ENCODE peak calls at places on chromosomes 1 and 21, in five cellular contexts. Q, U, N, G and W are unnamed samples. For H3K9me3, the result is how much of the 10 kb centered on the place peaks cover.

GRCh38 chr1:1890506-1891348 is at the start of gene GNB1:
- DNase-seq in Q (peak), N (peak), G (peak), U (peak), W (peak)

GRCh38 chr21:45460611-45461368 is 55.8 kb downstream of the COL18A1 start:
- DNase-seq in U (no peak), Q (no peak), N (no peak), G (no peak), W (no peak)

GRCh38 chr21:15060776-15061175 is 4.0 kb downstream of the NRIP1 start:
- DNase-seq in Q (no peak), N (no peak), G (no peak), U (no peak), W (no peak)

GRCh38 chr1:39701092-39701460 is 9.8 kb upstream of the HPCAL4 start:
- DNase-seq in Q (no peak), N (no peak), G (no peak), U (no peak), W (no peak)

GRCh38 chr1:16072616-16073484 is 601 bp downstream of the FAM131C start:
- DNase-seq in N (peak), G (no peak), U (no peak), Q (no peak), W (no peak)

GRCh38 chr21:45382698-45383000 is 22.3 kb upstream of the COL18A1 start:
- DNase-seq in Q (peak), N (no peak), G (no peak), U (no peak), W (no peak)

GRCh38 chr1:46525253-46525983 is 26.0 kb downstream of the KNCN start:
- DNase-seq in U (no peak), Q (peak), N (peak), G (no peak), W (no peak)

GRCh38 chr1:20485527-20486456 is at the start of gene CAMK2N1:
- DNase-seq in G (no peak), N (peak), U (peak), Q (peak), W (peak)

GRCh38 chr1:15412488-15412800 is 2.8 kb downstream of the EFHD2 start:
- DNase-seq in N (no peak), G (no peak), Q (no peak), U (no peak), W (no peak)

GRCh38 chr1:111582644-111583618 is 36.7 kb upstream of the RAP1A start:
- DNase-seq in G (no peak), N (no peak), U (no peak), Q (no peak), W (no peak)

GRCh38 chr1:225962440-225962975 is 21.5 kb upstream of the LEFTY2 start:
- DNase-seq in U (peak), G (no peak), Q (peak), N (peak), W (peak)

GRCh38 chr1:77313491-77313890 is 31.7 kb downstream of the AK5 start:
- DNase-seq in N (peak), U (peak), Q (no peak), G (no peak), W (no peak)

GRCh38 chr1:203512830-203513578 is 19.1 kb downstream of the OPTC start:
- DNase-seq in Q (no peak), N (no peak), U (peak), G (peak), W (no peak)

GRCh38 chr1:204994086-204994862 is 48.7 kb upstream of the CNTN2 start:
- DNase-seq in U (no peak), Q (no peak), N (no peak), G (no peak), W (no peak)

GRCh38 chr1:171590022-171590421 is 32.0 kb upstream of the MYOCOS start:
- DNase-seq in U (no peak), G (no peak), Q (no peak), N (no peak), W (no peak)

GRCh38 chr1:163202833-163203451 is at the start of gene RGS5:
- DNase-seq in G (no peak), U (no peak), Q (no peak), N (peak), W (no peak)

GRCh38 chr1:7648761-7649384 is 122.2 kb upstream of the VAMP3 start:
- DNase-seq in G (peak), N (no peak), Q (no peak), U (no peak), W (no peak)

GRCh38 chr1:76254165-76255043 is 179.9 kb downstream of the ST6GALNAC3 start:
- DNase-seq in U (no peak), G (no peak), Q (no peak), N (no peak), W (no peak)

GRCh38 chr1:207470927-207471326 is 16.8 kb downstream of the CR2 start:
- DNase-seq in N (no peak), U (peak), Q (no peak), G (no peak), W (no peak)

GRCh38 chr1:184754479-184755225 is at the start of gene EDEM3:
- DNase-seq in G (peak), U (peak), Q (peak), N (peak), W (peak)

GRCh38 chr1:112140743-112141142 is 151.3 kb upstream of the KCND3 start:
- DNase-seq in Q (no peak), U (no peak), N (no peak), G (no peak), W (no peak)

GRCh38 chr21:39444406-39445145 is 1.0 kb downstream of the LCA5L start:
- DNase-seq in U (no peak), Q (no peak), N (peak), G (no peak), W (no peak)

GRCh38 chr1:92543131-92544055 is 56.7 kb upstream of the GFI1 start:
- DNase-seq in G (no peak), Q (no peak), U (no peak), N (no peak), W (no peak)

GRCh38 chr1:19456915-19457554 is 28.3 kb downstream of the CAPZB start:
- DNase-seq in N (peak), U (no peak), G (no peak), Q (no peak), W (no peak)

GRCh38 chr1:56446531-56447098 is 132.7 kb downstream of the PLPP3 start:
- DNase-seq in G (peak), U (no peak), Q (no peak), N (no peak), W (no peak)

GRCh38 chr21:15823486-15824150 is 93.8 kb downstream of the USP25 start:
- DNase-seq in N (no peak), Q (no peak), G (no peak), U (peak), W (no peak)

GRCh38 chr1:23177438-23178380 is 9.1 kb upstream of the LUZP1 start:
- DNase-seq in G (peak), N (peak), Q (peak), U (peak), W (peak)

GRCh38 chr1:7470904-7471638 is 300.0 kb upstream of the VAMP3 start:
- DNase-seq in G (peak), U (no peak), Q (peak), N (no peak), W (no peak)

GRCh38 chr1:203666621-203667020 is 40.0 kb downstream of the ATP2B4 start:
- DNase-seq in Q (no peak), U (no peak), N (no peak), G (no peak), W (no peak)

GRCh38 chr21:17139696-17140095 is 373.1 kb upstream of the CXADR start:
- DNase-seq in U (peak), G (no peak), N (no peak), Q (no peak), W (no peak)

GRCh38 chr1:94270801-94271203 is 33.4 kb upstream of the ARHGAP29 start:
- DNase-seq in Q (no peak), N (no peak), G (no peak), U (no peak), W (no peak)

GRCh38 chr1:32205401-32206370 is at the start of gene IQCC:
- DNase-seq in Q (peak), N (peak), U (peak), G (peak), W (peak)

GRCh38 chr1:216722841-216723240 is 388 bp downstream of the ESRRG start:
- DNase-seq in G (no peak), Q (no peak), N (peak), U (no peak), W (no peak)

GRCh38 chr21:16789636-16790035 is 723.2 kb upstream of the CXADR start:
- DNase-seq in N (no peak), G (no peak), U (no peak), Q (no peak), W (no peak)

GRCh38 chr1:207308451-207309190 is 12.9 kb upstream of the CD55 start:
- DNase-seq in N (no peak), G (no peak), Q (no peak), U (peak), W (no peak)

GRCh38 chr1:114428083-114428754 is 82.8 kb downstream of the TRIM33 start:
- DNase-seq in U (peak), N (no peak), Q (no peak), G (no peak), W (no peak)

DNA sequence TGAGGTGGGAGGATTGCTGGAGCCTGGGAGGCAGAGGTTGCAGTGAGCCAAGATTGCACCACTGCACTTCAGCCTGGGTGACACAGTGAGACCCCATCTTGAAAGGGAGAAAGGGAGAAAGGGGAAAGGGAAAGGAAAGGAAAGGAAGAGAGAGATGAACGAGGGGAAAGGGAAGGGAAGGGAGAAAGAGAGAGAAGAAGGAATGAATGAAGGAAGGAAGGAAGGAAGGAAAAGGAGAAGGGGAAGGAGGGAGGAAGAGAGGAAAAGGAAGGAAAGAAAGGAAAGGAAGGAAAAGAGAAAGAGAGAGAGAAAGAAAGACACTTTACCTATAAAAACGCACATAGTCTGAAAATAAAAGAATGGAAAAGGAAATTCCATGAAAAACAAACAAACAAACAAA is 18.0 kb downstream of the ZNF695 start:
- DNase-seq in U (no peak), G (no peak), N (no peak), Q (no peak), W (no peak)
- H3K9me3 ChIP-seq in U (half or more), G (half or more), N (half or more), Q (under half), W (half or more)

DNA sequence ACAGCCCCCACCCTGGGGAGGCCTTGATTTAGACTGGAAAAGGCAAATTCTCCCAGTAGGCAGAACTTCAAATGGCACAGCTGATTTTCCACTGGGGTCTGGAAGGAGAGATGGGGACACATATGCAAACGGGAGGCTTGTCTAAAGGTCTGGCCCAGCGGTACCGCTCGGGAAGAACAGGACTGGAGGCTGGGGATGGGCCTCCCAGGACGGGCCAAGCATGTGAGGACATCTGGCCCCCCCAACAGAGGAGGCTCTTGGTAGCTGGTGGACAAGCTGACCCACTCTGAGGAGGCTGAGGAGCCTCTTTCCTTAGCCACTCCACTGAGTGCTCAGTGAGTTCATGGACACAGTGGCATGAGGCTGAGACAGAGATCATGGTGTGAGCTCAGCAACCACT is 170.0 kb downstream of the NPHP4 start:
- DNase-seq in G (no peak), N (no peak), Q (no peak), U (no peak), W (no peak)
- H3K9me3 ChIP-seq in G (under half), N (under half), Q (under half), U (under half), W (under half)

GRCh38 chr1:54826226-54826816 is 25.2 kb upstream of the TTC22 start:
- DNase-seq in U (no peak), Q (no peak), G (no peak), N (no peak), W (no peak)
- H3K9me3 ChIP-seq in U (under half), Q (under half), G (half or more), N (under half), W (under half)

GRCh38 chr1:4759671-4760070 is 105.3 kb downstream of the AJAP1 start:
- DNase-seq in Q (no peak), U (no peak), G (no peak), N (no peak), W (no peak)
- H3K9me3 ChIP-seq in Q (under half), U (under half), G (under half), N (under half), W (under half)

GRCh38 chr21:33330726-33331125 is 6.0 kb downstream of the IFNAR1 start:
- DNase-seq in N (no peak), U (no peak), G (no peak), Q (no peak), W (no peak)

GRCh38 chr21:33332143-33332542 is 7.4 kb downstream of the IFNAR1 start:
- DNase-seq in U (peak), N (no peak), Q (no peak), G (no peak), W (no peak)

GRCh38 chr21:33339135-33339534 is 14.4 kb downstream of the IFNAR1 start:
- DNase-seq in G (no peak), Q (no peak), U (no peak), N (no peak), W (no peak)

GRCh38 chr21:33334191-33334590 is 9.4 kb downstream of the IFNAR1 start:
- DNase-seq in U (no peak), Q (no peak), G (no peak), N (no peak), W (no peak)

GRCh38 chr21:33334824-33335223 is 10.1 kb downstream of the IFNAR1 start:
- DNase-seq in Q (no peak), U (no peak), N (no peak), G (no peak), W (no peak)
- H3K9me3 ChIP-seq in Q (under half), U (under half), N (under half), G (under half), W (under half)